ENCODE peak calls at places on chromosomes 5 and 9, in eight cellular contexts. One of them, this sample, is unnamed.

GRCh38 chr5:62473209-62473608 is 60.6 kb downstream of the IPO11 start:
- DNase-seq in Peyer's patch: no peak
- DNase-seq in testis: no peak
- DNase-seq in A549: no peak
- DNase-seq in endothelial cell of umbilical vein: peak
- DNase-seq in HCT116: no peak
- DNase-seq in right lobe of liver: no peak
- DNase-seq in ovary: no peak
- DNase-seq in this sample: no peak

GRCh38 chr9:34072410-34072809 is 23.7 kb upstream of the UBAP2 start:
- DNase-seq in endothelial cell of umbilical vein: no peak
- DNase-seq in ovary: no peak
- DNase-seq in right lobe of liver: no peak
- DNase-seq in Peyer's patch: no peak
- DNase-seq in A549: no peak
- DNase-seq in testis: no peak
- DNase-seq in HCT116: peak
- DNase-seq in this sample: no peak

GRCh38 chr5:40945111-40945510 is 35.8 kb downstream of the C7 start:
- DNase-seq in HCT116: no peak
- DNase-seq in Peyer's patch: no peak
- DNase-seq in right lobe of liver: no peak
- DNase-seq in testis: no peak
- DNase-seq in A549: no peak
- DNase-seq in endothelial cell of umbilical vein: no peak
- DNase-seq in ovary: no peak
- DNase-seq in this sample: no peak

GRCh38 chr9:133379153-133380086 is 3.3 kb downstream of the STKLD1 start:
- DNase-seq in endothelial cell of umbilical vein: no peak
- DNase-seq in testis: no peak
- DNase-seq in right lobe of liver: no peak
- DNase-seq in Peyer's patch: no peak
- DNase-seq in ovary: no peak
- DNase-seq in A549: no peak
- DNase-seq in HCT116: no peak
- DNase-seq in this sample: no peak

GRCh38 chr9:90546200-90546599 is 96.4 kb downstream of the DIRAS2 start:
- DNase-seq in right lobe of liver: no peak
- DNase-seq in HCT116: no peak
- DNase-seq in ovary: no peak
- DNase-seq in Peyer's patch: no peak
- DNase-seq in A549: peak
- DNase-seq in endothelial cell of umbilical vein: no peak
- DNase-seq in testis: no peak
- DNase-seq in this sample: peak

GRCh38 chr5:150001660-150002493 is 1.3 kb downstream of the HMGXB3 start:
- DNase-seq in ovary: no peak
- DNase-seq in right lobe of liver: peak
- DNase-seq in testis: peak
- DNase-seq in A549: peak
- DNase-seq in endothelial cell of umbilical vein: peak
- DNase-seq in HCT116: peak
- DNase-seq in Peyer's patch: no peak
- DNase-seq in this sample: peak

GRCh38 chr9:37301369-37302172 is 120.9 kb upstream of the GRHPR start:
- DNase-seq in HCT116: no peak
- DNase-seq in endothelial cell of umbilical vein: no peak
- DNase-seq in ovary: no peak
- DNase-seq in testis: no peak
- DNase-seq in Peyer's patch: no peak
- DNase-seq in right lobe of liver: no peak
- DNase-seq in A549: no peak
- DNase-seq in this sample: no peak

GRCh38 chr5:126948011-126948355 is 82.4 kb downstream of the MARCHF3 start:
- DNase-seq in endothelial cell of umbilical vein: no peak
- DNase-seq in right lobe of liver: no peak
- DNase-seq in A549: no peak
- DNase-seq in testis: no peak
- DNase-seq in ovary: no peak
- DNase-seq in HCT116: no peak
- DNase-seq in Peyer's patch: no peak
- DNase-seq in this sample: no peak

GRCh38 chr5:137179203-137179602 is 319.9 kb downstream of the SPOCK1 start:
- DNase-seq in HCT116: no peak
- DNase-seq in Peyer's patch: no peak
- DNase-seq in right lobe of liver: no peak
- DNase-seq in A549: no peak
- DNase-seq in testis: no peak
- DNase-seq in ovary: no peak
- DNase-seq in endothelial cell of umbilical vein: no peak
- DNase-seq in this sample: no peak

GRCh38 chr5:65305913-65306312 is 175.8 kb downstream of the ADAMTS6 start:
- DNase-seq in right lobe of liver: no peak
- DNase-seq in A549: no peak
- DNase-seq in ovary: no peak
- DNase-seq in testis: no peak
- DNase-seq in Peyer's patch: no peak
- DNase-seq in HCT116: no peak
- DNase-seq in endothelial cell of umbilical vein: no peak
- DNase-seq in this sample: no peak

GRCh38 chr5:2764581-2764980 is 13.1 kb upstream of the IRX2 start:
- DNase-seq in ovary: no peak
- DNase-seq in A549: no peak
- DNase-seq in endothelial cell of umbilical vein: no peak
- DNase-seq in Peyer's patch: no peak
- DNase-seq in testis: no peak
- DNase-seq in right lobe of liver: no peak
- DNase-seq in HCT116: no peak
- DNase-seq in this sample: no peak

GRCh38 chr5:37212096-37212495 is 37.1 kb downstream of the CPLANE1 start:
- DNase-seq in Peyer's patch: no peak
- DNase-seq in A549: peak
- DNase-seq in right lobe of liver: no peak
- DNase-seq in endothelial cell of umbilical vein: no peak
- DNase-seq in ovary: no peak
- DNase-seq in HCT116: no peak
- DNase-seq in testis: no peak
- DNase-seq in this sample: no peak

GRCh38 chr5:78404682-78405293 is 44.4 kb downstream of the SCAMP1 start:
- DNase-seq in testis: no peak
- DNase-seq in HCT116: no peak
- DNase-seq in Peyer's patch: no peak
- DNase-seq in A549: no peak
- DNase-seq in ovary: no peak
- DNase-seq in endothelial cell of umbilical vein: no peak
- DNase-seq in right lobe of liver: no peak
- DNase-seq in this sample: no peak

GRCh38 chr5:101675510-101675909 is 620.6 kb downstream of the SLCO4C1 start:
- DNase-seq in A549: no peak
- DNase-seq in right lobe of liver: no peak
- DNase-seq in endothelial cell of umbilical vein: no peak
- DNase-seq in Peyer's patch: no peak
- DNase-seq in ovary: no peak
- DNase-seq in HCT116: no peak
- DNase-seq in testis: no peak
- DNase-seq in this sample: no peak

GRCh38 chr5:157611571-157612067 is 36.0 kb upstream of the ADAM19 start:
- DNase-seq in HCT116: no peak
- DNase-seq in A549: no peak
- DNase-seq in endothelial cell of umbilical vein: no peak
- DNase-seq in testis: no peak
- DNase-seq in ovary: no peak
- DNase-seq in Peyer's patch: no peak
- DNase-seq in right lobe of liver: no peak
- DNase-seq in this sample: peak

GRCh38 chr9:94860678-94861588 is 134.4 kb downstream of the AOPEP start:
- DNase-seq in Peyer's patch: no peak
- DNase-seq in right lobe of liver: peak
- DNase-seq in testis: no peak
- DNase-seq in endothelial cell of umbilical vein: no peak
- DNase-seq in ovary: no peak
- DNase-seq in A549: no peak
- DNase-seq in HCT116: no peak
- DNase-seq in this sample: peak

GRCh38 chr9:126569036-126569435 is 44.7 kb upstream of the LMX1B start:
- DNase-seq in testis: no peak
- DNase-seq in right lobe of liver: no peak
- DNase-seq in A549: peak
- DNase-seq in endothelial cell of umbilical vein: peak
- DNase-seq in Peyer's patch: no peak
- DNase-seq in ovary: no peak
- DNase-seq in HCT116: no peak
- DNase-seq in this sample: no peak

GRCh38 chr5:132753135-132753987 is 6.1 kb downstream of the CCNI2 start:
- DNase-seq in ovary: no peak
- DNase-seq in right lobe of liver: no peak
- DNase-seq in A549: peak
- DNase-seq in testis: peak
- DNase-seq in endothelial cell of umbilical vein: no peak
- DNase-seq in Peyer's patch: no peak
- DNase-seq in HCT116: no peak
- DNase-seq in this sample: peak

GRCh38 chr9:136920069-136920468 is 24.5 kb downstream of the FBXW5 start:
- DNase-seq in testis: no peak
- DNase-seq in endothelial cell of umbilical vein: no peak
- DNase-seq in ovary: no peak
- DNase-seq in Peyer's patch: no peak
- DNase-seq in HCT116: no peak
- DNase-seq in A549: no peak
- DNase-seq in right lobe of liver: no peak
- DNase-seq in this sample: no peak

GRCh38 chr9:136913701-136914438 is 27.6 kb downstream of the TRAF2 start:
- DNase-seq in A549: no peak
- DNase-seq in Peyer's patch: no peak
- DNase-seq in HCT116: no peak
- DNase-seq in ovary: no peak
- DNase-seq in endothelial cell of umbilical vein: no peak
- DNase-seq in testis: no peak
- DNase-seq in right lobe of liver: no peak
- DNase-seq in this sample: no peak

GRCh38 chr9:136915632-136916329 is 28.8 kb downstream of the FBXW5 start:
- DNase-seq in Peyer's patch: no peak
- DNase-seq in endothelial cell of umbilical vein: no peak
- DNase-seq in testis: no peak
- DNase-seq in ovary: no peak
- DNase-seq in right lobe of liver: no peak
- DNase-seq in HCT116: no peak
- DNase-seq in A549: no peak
- DNase-seq in this sample: no peak

GRCh38 chr9:136917902-136918301 is 26.6 kb downstream of the FBXW5 start:
- DNase-seq in A549: no peak
- DNase-seq in testis: no peak
- DNase-seq in HCT116: no peak
- DNase-seq in right lobe of liver: no peak
- DNase-seq in ovary: no peak
- DNase-seq in endothelial cell of umbilical vein: no peak
- DNase-seq in Peyer's patch: no peak
- DNase-seq in this sample: no peak

GRCh38 chr9:136916330-136917184 is 28.0 kb downstream of the FBXW5 start:
- DNase-seq in endothelial cell of umbilical vein: no peak
- DNase-seq in ovary: no peak
- DNase-seq in Peyer's patch: no peak
- DNase-seq in A549: no peak
- DNase-seq in testis: no peak
- DNase-seq in right lobe of liver: no peak
- DNase-seq in HCT116: no peak
- DNase-seq in this sample: no peak
- TF ChIP-seq POLR2A in endothelial cell of umbilical vein: no peak
- TF ChIP-seq POLR2A in ovary: no peak
- TF ChIP-seq POLR2A in Peyer's patch: no peak
- TF ChIP-seq POLR2A in A549: no peak
- TF ChIP-seq POLR2A in testis: no peak
- TF ChIP-seq POLR2A in right lobe of liver: no peak
- TF ChIP-seq POLR2A in HCT116: no peak
- TF ChIP-seq POLR2A in this sample: no peak

GRCh38 chr5:72749362-72749997 is 67.0 kb upstream of the TNPO1 start:
- DNase-seq in testis: no peak
- DNase-seq in ovary: no peak
- DNase-seq in HCT116: no peak
- DNase-seq in right lobe of liver: no peak
- DNase-seq in endothelial cell of umbilical vein: no peak
- DNase-seq in A549: no peak
- DNase-seq in Peyer's patch: no peak
- DNase-seq in this sample: no peak

GRCh38 chr5:72747826-72748225 is 68.6 kb upstream of the TNPO1 start:
- DNase-seq in right lobe of liver: no peak
- DNase-seq in endothelial cell of umbilical vein: no peak
- DNase-seq in testis: no peak
- DNase-seq in A549: no peak
- DNase-seq in Peyer's patch: no peak
- DNase-seq in HCT116: no peak
- DNase-seq in ovary: no peak
- DNase-seq in this sample: no peak

GRCh38 chr5:72752909-72753308 is 63.6 kb upstream of the TNPO1 start:
- DNase-seq in ovary: no peak
- DNase-seq in Peyer's patch: no peak
- DNase-seq in right lobe of liver: no peak
- DNase-seq in testis: no peak
- DNase-seq in endothelial cell of umbilical vein: no peak
- DNase-seq in A549: no peak
- DNase-seq in HCT116: no peak
- DNase-seq in this sample: peak
- TF ChIP-seq CTCF in ovary: no peak
- TF ChIP-seq CTCF in Peyer's patch: peak
- TF ChIP-seq CTCF in right lobe of liver: no peak
- TF ChIP-seq CTCF in testis: no peak
- TF ChIP-seq CTCF in endothelial cell of umbilical vein: no peak
- TF ChIP-seq CTCF in A549: no peak
- TF ChIP-seq CTCF in HCT116: no peak
- TF ChIP-seq CTCF in this sample: no peak

DNA sequence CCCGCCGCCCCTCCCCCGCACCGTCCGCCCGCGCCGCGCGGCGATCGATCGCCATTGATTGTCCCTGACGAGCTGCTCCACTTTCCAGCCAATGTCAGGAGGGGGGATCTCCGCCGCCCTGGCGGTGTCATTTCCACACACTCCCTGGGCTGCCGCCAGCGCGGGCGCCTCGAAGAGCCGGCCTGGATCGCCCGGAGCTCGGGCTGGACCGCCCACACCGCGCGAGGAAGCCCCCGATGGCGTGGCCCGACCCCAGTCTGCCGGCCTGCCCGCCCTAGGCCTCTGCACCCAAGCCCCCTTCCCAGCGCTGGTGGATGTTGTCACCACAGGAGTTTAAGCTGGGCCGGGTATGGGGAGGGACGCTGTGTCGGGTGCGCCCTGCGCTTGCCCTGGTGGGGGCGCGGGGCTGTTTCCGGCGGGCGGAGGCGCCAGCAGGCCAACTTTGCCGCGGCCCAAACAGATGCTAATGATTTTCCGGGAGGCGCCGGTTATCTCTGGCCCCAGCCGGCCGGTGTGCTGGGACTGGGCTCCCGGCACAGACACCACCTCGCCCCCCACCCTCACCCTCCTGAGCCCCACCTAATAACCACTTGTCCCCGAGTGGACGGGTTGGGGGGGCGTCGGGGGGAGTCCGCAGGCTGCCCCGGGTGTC is 10.6 kb upstream of the CXXC5 start:
- DNase-seq in right lobe of liver: peak
- DNase-seq in testis: peak
- DNase-seq in endothelial cell of umbilical vein: peak
- DNase-seq in HCT116: no peak
- DNase-seq in ovary: peak
- DNase-seq in A549: no peak
- DNase-seq in Peyer's patch: peak
- DNase-seq in this sample: peak
- TF ChIP-seq POLR2A in right lobe of liver: no peak
- TF ChIP-seq POLR2A in testis: no peak
- TF ChIP-seq POLR2A in endothelial cell of umbilical vein: no peak
- TF ChIP-seq POLR2A in HCT116: no peak
- TF ChIP-seq POLR2A in ovary: peak
- TF ChIP-seq POLR2A in A549: no peak
- TF ChIP-seq POLR2A in Peyer's patch: no peak
- TF ChIP-seq POLR2A in this sample: no peak

GRCh38 chr5:9782806-9783560 is 152.8 kb upstream of the TAS2R1 start:
- DNase-seq in ovary: no peak
- DNase-seq in HCT116: no peak
- DNase-seq in endothelial cell of umbilical vein: no peak
- DNase-seq in right lobe of liver: no peak
- DNase-seq in A549: no peak
- DNase-seq in Peyer's patch: no peak
- DNase-seq in testis: no peak
- DNase-seq in this sample: no peak
- TF ChIP-seq CTCF in ovary: no peak
- TF ChIP-seq CTCF in HCT116: no peak
- TF ChIP-seq CTCF in endothelial cell of umbilical vein: no peak
- TF ChIP-seq CTCF in right lobe of liver: no peak
- TF ChIP-seq CTCF in A549: no peak
- TF ChIP-seq CTCF in Peyer's patch: no peak
- TF ChIP-seq CTCF in testis: no peak
- TF ChIP-seq CTCF in this sample: no peak